ENCODE peak calls at places on chromosome 21, in five cellular contexts. P is smooth muscle cell of the brain vasculature, D is AG09309, R is heart right ventricle, Z is GM04503. U is an unnamed sample.
A peak's percentile ranks its signal among the peaks of the same experiment; 100 is the strongest.

GRCh38 chr21:35873441-35873840 is 186.9 kb downstream of the SETD4 start:
- DNase-seq in P (no peak), D (no peak), R (no peak), Z (no peak), U (no peak)

GRCh38 chr21:36245649-36246048 is 74.3 kb upstream of the MORC3 start:
- DNase-seq in P (no peak), D (no peak), R (no peak), Z (no peak), U (no peak)

GRCh38 chr21:36825683-36826082 is 126.8 kb downstream of the SIM2 start:
- DNase-seq in P (no peak), D (no peak), R (no peak), Z (no peak), U (no peak)

GRCh38 chr21:46585191-46585953 is 19.5 kb downstream of the S100B start:
- DNase-seq in P (no peak), D (no peak), R (no peak), Z (no peak), U (no peak)

GRCh38 chr21:42414928-42415769 is 11.4 kb downstream of the UBASH3A start:
- DNase-seq in P (no peak), D (no peak), R (no peak), Z (no peak), U (peak; percentile 27)

GRCh38 chr21:38993561-38993960 is 187.8 kb downstream of the ETS2 start:
- DNase-seq in P (peak; percentile 61), D (peak; percentile 61), R (no peak), Z (peak; percentile 65), U (peak; percentile 91)

GRCh38 chr21:32770514-32771133 is 931 bp downstream of the PAXBP1 start:
- DNase-seq in P (no peak), D (no peak), R (no peak), Z (no peak), U (no peak)

GRCh38 chr21:15221799-15222386 is 157.1 kb upstream of the NRIP1 start:
- DNase-seq in P (no peak), D (no peak), R (peak; percentile 15), Z (peak; percentile 14), U (no peak)

GRCh38 chr21:44982558-44983244 is 42.9 kb downstream of the SLX9 start:
- DNase-seq in P (no peak), D (no peak), R (peak; percentile 56), Z (no peak), U (no peak)

GRCh38 chr21:42518216-42518615 is 4.6 kb downstream of the SLC37A1 start:
- DNase-seq in P (peak; percentile 66), D (peak; percentile 32), R (no peak), Z (no peak), U (no peak)

GRCh38 chr21:44931137-44931500 is 8.7 kb upstream of the SLX9 start:
- DNase-seq in P (no peak), D (no peak), R (no peak), Z (no peak), U (no peak)

GRCh38 chr21:41927727-41928409 is 25.9 kb downstream of the C2CD2 start:
- DNase-seq in P (no peak), D (no peak), R (no peak), Z (no peak), U (no peak)

GRCh38 chr21:45482899-45483821 is 59.1 kb downstream of the SLC19A1 start:
- DNase-seq in P (no peak), D (no peak), R (peak; percentile 25), Z (no peak), U (no peak)

GRCh38 chr21:43994646-43995045 is 17.5 kb upstream of the TRAPPC10 start:
- DNase-seq in P (no peak), D (no peak), R (no peak), Z (no peak), U (no peak)

GRCh38 chr21:21137986-21138385 is 139.8 kb downstream of the NCAM2 start:
- DNase-seq in P (no peak), D (no peak), R (no peak), Z (no peak), U (no peak)

GRCh38 chr21:36639769-36640168 is 59.1 kb upstream of the SIM2 start:
- DNase-seq in P (no peak), D (no peak), R (no peak), Z (no peak), U (no peak)

GRCh38 chr21:31908106-31909031 is 35.5 kb downstream of the HUNK start:
- DNase-seq in P (no peak), D (peak; percentile 45), R (no peak), Z (peak; percentile 79), U (no peak)

GRCh38 chr21:39681845-39682244 is 63.1 kb upstream of the IGSF5 start:
- DNase-seq in P (no peak), D (peak; percentile 84), R (no peak), Z (peak; percentile 77), U (no peak)

GRCh38 chr21:33259995-33260394 is 6.2 kb upstream of the IL10RB start:
- DNase-seq in P (no peak), D (no peak), R (no peak), Z (no peak), U (no peak)

GRCh38 chr21:36135391-36136094 is 664 bp downstream of the CBR3 start:
- DNase-seq in P (no peak), D (no peak), R (peak; percentile 83), Z (no peak), U (no peak)

GRCh38 chr21:37136261-37136660 is 63.2 kb downstream of the TTC3 start:
- DNase-seq in P (no peak), D (no peak), R (no peak), Z (no peak), U (no peak)

GRCh38 chr21:36510911-36511310 is 31.0 kb upstream of the CLDN14 start:
- DNase-seq in P (no peak), D (no peak), R (no peak), Z (no peak), U (no peak)

GRCh38 chr21:25562660-25563059 is 44.6 kb downstream of the MRPL39 start:
- DNase-seq in P (no peak), D (no peak), R (no peak), Z (no peak), U (no peak)

GRCh38 chr21:8997011-8997440 is 1524.4 kb upstream of the TPTE start:
- DNase-seq in P (no peak), D (no peak), R (no peak), Z (no peak), U (no peak)

GRCh38 chr21:18803624-18804023 is 400.0 kb upstream of the TMPRSS15 start:
- DNase-seq in P (no peak), D (no peak), R (no peak), Z (no peak), U (no peak)

GRCh38 chr21:16071761-16072160 is 342.0 kb downstream of the USP25 start:
- DNase-seq in P (no peak), D (no peak), R (no peak), Z (no peak), U (no peak)

GRCh38 chr21:29145837-29146453 is 15.5 kb downstream of the MAP3K7CL start:
- DNase-seq in P (no peak), D (no peak), R (no peak), Z (no peak), U (no peak)

GRCh38 chr21:41613421-41613998 is 105.6 kb upstream of the TMPRSS2 start:
- DNase-seq in P (no peak), D (no peak), R (no peak), Z (no peak), U (no peak)

GRCh38 chr21:46634966-46635323 is 529 bp upstream of the PRMT2 start:
- DNase-seq in P (peak; percentile 77), D (peak; percentile 73), R (no peak), Z (peak; percentile 50), U (peak; percentile 55)

GRCh38 chr21:27060190-27060589 is 93.3 kb upstream of the ADAMTS5 start:
- DNase-seq in P (no peak), D (no peak), R (no peak), Z (no peak), U (no peak)

U was measured in glomerular endothelial cell.